ENCODE peak calls at places on chromosomes 3 and 15, in eight cellular contexts. E, X, B, L, U, C, I and P are unnamed samples.

GRCh38 chr3:49028673-49029562 is at the start of gene IMPDH2:
- DNase-seq in E (peak), X (peak), B (peak), L (peak), U (peak), C (peak), I (peak), P (peak)

GRCh38 chr3:176780766-176781165 is 416.5 kb downstream of the TBL1XR1 start:
- DNase-seq in E (no peak), X (no peak), B (no peak), L (no peak), U (no peak), C (peak), I (no peak), P (no peak)

GRCh38 chr15:68385240-68385561 is 46.8 kb downstream of the ITGA11 start:
- DNase-seq in E (no peak), X (peak), B (no peak), L (peak), U (no peak), C (no peak), I (no peak), P (no peak)

GRCh38 chr3:181570472-181570871 is 141.3 kb upstream of the SOX2 start:
- DNase-seq in E (no peak), X (no peak), B (no peak), L (no peak), U (no peak), C (no peak), I (no peak), P (no peak)

GRCh38 chr3:10994311-10994710 is 1.8 kb downstream of the SLC6A1 start:
- DNase-seq in E (no peak), X (no peak), B (no peak), L (no peak), U (no peak), C (no peak), I (no peak), P (no peak)

GRCh38 chr15:90654233-90655124 is 62.7 kb upstream of the BLM start:
- DNase-seq in E (no peak), X (no peak), B (no peak), L (no peak), U (no peak), C (peak), I (no peak), P (no peak)

GRCh38 chr3:12869025-12869695 is 27.8 kb upstream of the RPL32 start:
- DNase-seq in E (no peak), X (peak), B (no peak), L (peak), U (peak), C (no peak), I (no peak), P (no peak)

GRCh38 chr3:1883489-1883888 is 215.2 kb upstream of the CNTN4 start:
- DNase-seq in E (no peak), X (no peak), B (no peak), L (no peak), U (no peak), C (no peak), I (no peak), P (no peak)

GRCh38 chr3:52025453-52025852 is 29.8 kb upstream of the RPL29 start:
- DNase-seq in E (no peak), X (no peak), B (no peak), L (no peak), U (no peak), C (no peak), I (no peak), P (no peak)

GRCh38 chr15:41971893-41972340 is 440 bp downstream of the EHD4 start:
- DNase-seq in E (no peak), X (peak), B (peak), L (no peak), U (peak), C (no peak), I (no peak), P (no peak)

GRCh38 chr3:30518201-30518864 is 88.1 kb upstream of the TGFBR2 start:
- DNase-seq in E (no peak), X (peak), B (peak), L (no peak), U (no peak), C (peak), I (no peak), P (no peak)

GRCh38 chr3:62923092-62923491 is 47.9 kb upstream of the CADPS start:
- DNase-seq in E (no peak), X (no peak), B (no peak), L (peak), U (no peak), C (no peak), I (no peak), P (no peak)

GRCh38 chr3:50503947-50504346 is 513 bp upstream of the CACNA2D2 start:
- DNase-seq in E (no peak), X (peak), B (no peak), L (no peak), U (no peak), C (no peak), I (no peak), P (no peak)

GRCh38 chr3:50502584-50503423 is 630 bp downstream of the CACNA2D2 start:
- DNase-seq in E (no peak), X (peak), B (no peak), L (no peak), U (no peak), C (no peak), I (no peak), P (no peak)

GRCh38 chr3:50502225-50502583 is 1.2 kb downstream of the CACNA2D2 start:
- DNase-seq in E (no peak), X (no peak), B (no peak), L (no peak), U (no peak), C (no peak), I (no peak), P (no peak)

GRCh38 chr3:50504681-50505080 is 1.2 kb upstream of the CACNA2D2 start:
- DNase-seq in E (no peak), X (no peak), B (no peak), L (no peak), U (no peak), C (no peak), I (no peak), P (no peak)

DNA sequence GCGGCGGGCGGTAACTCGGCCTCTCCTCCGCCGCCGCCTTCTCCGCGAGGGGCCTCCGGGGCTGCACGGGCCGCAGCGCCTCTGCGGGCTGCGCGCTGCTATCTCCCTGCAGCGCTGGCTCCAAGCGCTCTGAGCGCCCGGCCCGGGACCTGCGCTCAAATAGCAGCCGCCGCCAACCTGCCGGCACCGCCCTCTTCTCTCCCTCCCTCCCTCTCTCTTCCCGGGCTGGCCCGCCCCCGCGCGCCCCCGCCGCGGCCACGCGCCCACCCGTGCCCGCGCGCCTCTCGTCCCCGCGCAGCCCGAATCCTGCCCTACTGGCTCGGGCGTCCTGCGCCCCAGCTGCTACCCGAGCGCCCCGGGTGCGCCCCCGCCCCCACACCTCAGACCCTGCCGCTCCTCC is at the start of gene CACNA2D2:
- DNase-seq in E (no peak), X (peak), B (peak), L (peak), U (peak), C (no peak), I (no peak), P (peak)
- H3K4me3 ChIP-seq in E (no peak), X (peak), B (peak), L (peak), U (peak), C (no peak), I (no peak), P (peak)

DNA sequence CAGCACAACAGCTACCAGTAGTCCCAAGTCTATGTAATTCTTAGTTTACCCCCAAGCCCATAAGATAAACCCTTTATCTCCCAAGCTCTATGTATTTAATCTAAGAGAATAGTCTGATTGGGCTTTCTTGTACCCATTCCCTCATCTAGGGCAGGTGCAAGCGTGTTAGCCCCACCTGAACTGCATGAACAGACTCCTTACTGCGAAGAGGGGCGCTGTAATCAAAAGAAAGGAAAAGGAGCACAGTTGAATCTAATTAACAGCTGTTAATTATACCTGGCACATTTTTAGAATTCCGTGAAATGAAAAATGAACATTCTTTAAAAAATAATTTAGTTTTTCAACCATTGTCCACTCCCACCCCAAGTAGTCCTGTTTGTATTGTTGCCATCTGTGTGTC is 26.4 kb upstream of the NEDD4 start:
- DNase-seq in E (no peak), X (no peak), B (no peak), L (no peak), U (no peak), C (no peak), I (no peak), P (no peak)
- H3K4me3 ChIP-seq in E (no peak), X (no peak), B (no peak), L (no peak), U (no peak), C (no peak), I (peak), P (no peak)

DNA sequence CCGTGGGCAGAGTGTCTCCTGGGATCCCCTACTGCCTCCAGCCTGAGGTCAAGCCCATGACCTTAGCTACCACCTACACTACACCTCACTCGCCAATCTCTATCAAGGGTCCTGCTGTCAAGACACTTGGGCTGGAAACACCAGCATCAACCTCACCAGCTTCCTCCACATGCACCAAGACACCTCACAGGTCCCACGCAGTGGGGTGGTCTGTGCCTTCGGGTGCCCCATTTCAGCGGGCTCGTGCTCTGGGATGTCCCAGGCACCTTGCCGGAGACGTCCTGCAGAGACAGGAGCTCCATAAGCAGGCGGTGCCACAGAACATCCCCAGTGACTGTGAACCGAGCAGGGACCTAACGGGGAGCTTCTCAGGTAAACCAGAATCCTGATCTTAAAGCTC is 20.0 kb downstream of the CYFIP1 start:
- DNase-seq in E (no peak), X (no peak), B (no peak), L (peak), U (no peak), C (no peak), I (no peak), P (no peak)
- H3K4me3 ChIP-seq in E (no peak), X (no peak), B (no peak), L (no peak), U (no peak), C (no peak), I (no peak), P (no peak)

GRCh38 chr15:85533949-85534543 is 153.6 kb downstream of the AKAP13 start:
- DNase-seq in E (no peak), X (no peak), B (no peak), L (peak), U (no peak), C (no peak), I (no peak), P (peak)
- H3K4me3 ChIP-seq in E (no peak), X (no peak), B (no peak), L (no peak), U (no peak), C (no peak), I (no peak), P (no peak)